ENCODE peak calls at places on chromosomes 6 and 20, in four cellular contexts. One of them, this sample, is unnamed.

GRCh38 chr20:2365666-2366065 is 15.0 kb upstream of the TGM6 start:
- DNase-seq in A549: no peak
- DNase-seq in ovary: no peak
- DNase-seq in sigmoid colon: no peak
- DNase-seq in this sample: no peak

GRCh38 chr20:35561268-35561667 is 19.4 kb downstream of the ERGIC3 start:
- DNase-seq in A549: peak
- DNase-seq in ovary: no peak
- DNase-seq in sigmoid colon: no peak
- DNase-seq in this sample: peak

GRCh38 chr6:139881251-139881650 is 506.8 kb upstream of the CITED2 start:
- DNase-seq in A549: no peak
- DNase-seq in ovary: no peak
- DNase-seq in sigmoid colon: no peak
- DNase-seq in this sample: no peak

GRCh38 chr20:34621383-34622367 is 55.2 kb downstream of the PIGU start:
- DNase-seq in A549: peak
- DNase-seq in ovary: no peak
- DNase-seq in sigmoid colon: no peak
- DNase-seq in this sample: peak

GRCh38 chr6:158066161-158066781 is 84.6 kb downstream of the SYNJ2 start:
- DNase-seq in A549: no peak
- DNase-seq in ovary: no peak
- DNase-seq in sigmoid colon: peak
- DNase-seq in this sample: no peak

GRCh38 chr6:13262302-13263006 is 65.9 kb downstream of the TBC1D7 start:
- DNase-seq in A549: no peak
- DNase-seq in ovary: no peak
- DNase-seq in sigmoid colon: no peak
- DNase-seq in this sample: no peak

GRCh38 chr20:2261105-2261504 is 34.7 kb upstream of the TGM3 start:
- DNase-seq in A549: peak
- DNase-seq in ovary: no peak
- DNase-seq in sigmoid colon: no peak
- DNase-seq in this sample: peak

GRCh38 chr6:116329156-116329555 is 41.6 kb upstream of the DSE start:
- DNase-seq in A549: no peak
- DNase-seq in ovary: no peak
- DNase-seq in sigmoid colon: no peak
- DNase-seq in this sample: no peak

GRCh38 chr20:51700809-51701285 is 67.3 kb downstream of the ATP9A start:
- DNase-seq in A549: peak
- DNase-seq in ovary: no peak
- DNase-seq in sigmoid colon: no peak
- DNase-seq in this sample: peak

DNA sequence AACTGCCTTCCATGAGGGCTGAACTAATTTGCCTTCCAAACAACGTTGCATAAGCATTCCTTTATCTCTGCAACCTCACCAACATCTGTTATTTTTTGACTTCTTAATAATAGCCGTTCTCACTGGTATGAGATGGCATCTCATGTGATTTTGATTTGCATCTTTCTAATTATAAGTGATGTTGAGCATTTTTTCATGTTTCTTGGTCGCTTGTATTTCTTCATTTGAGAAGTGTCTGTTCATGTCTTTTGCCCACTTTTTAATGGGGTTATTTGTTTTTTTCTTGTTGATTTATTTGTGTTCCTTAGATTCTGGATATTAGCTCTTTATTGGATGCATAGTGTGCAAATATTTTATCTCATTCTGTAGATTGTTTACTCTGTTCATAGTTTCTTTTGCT is 46.4 kb downstream of the TNFAIP3 start:
- DNase-seq in A549: no peak
- DNase-seq in ovary: no peak
- DNase-seq in sigmoid colon: no peak
- DNase-seq in this sample: no peak
- TF ChIP-seq EP300 in A549: no peak
- TF ChIP-seq EP300 in ovary: no peak
- TF ChIP-seq EP300 in sigmoid colon: no peak
- TF ChIP-seq EP300 in this sample: no peak

GRCh38 chr6:30156262-30156599 is 4.8 kb downstream of the TRIM10 start:
- DNase-seq in A549: peak
- DNase-seq in ovary: no peak
- DNase-seq in sigmoid colon: no peak
- DNase-seq in this sample: peak
- H3K27ac ChIP-seq in A549: peak
- H3K27ac ChIP-seq in ovary: no peak
- H3K27ac ChIP-seq in sigmoid colon: no peak
- H3K27ac ChIP-seq in this sample: peak

DNA sequence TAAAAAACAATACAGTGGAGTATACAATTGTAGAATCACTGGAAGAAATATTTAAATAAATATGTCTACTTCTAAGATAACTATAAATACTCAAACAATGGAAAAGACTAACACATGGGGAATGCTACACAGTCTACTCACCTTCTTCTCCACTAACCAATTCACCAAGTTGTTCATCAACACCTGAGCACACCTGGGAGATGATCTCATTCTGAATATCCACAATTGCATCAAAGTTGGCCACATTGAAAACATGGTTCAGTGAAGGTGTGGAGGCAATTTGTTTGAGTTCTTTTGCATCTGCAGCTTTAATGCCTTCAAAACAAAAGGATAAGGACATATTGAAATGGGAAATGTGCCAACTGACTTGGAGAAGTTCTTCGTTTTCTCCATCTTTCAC is 17.6 kb downstream of the COL12A1 start:
- DNase-seq in A549: no peak
- DNase-seq in ovary: no peak
- DNase-seq in sigmoid colon: no peak
- DNase-seq in this sample: no peak
- TF ChIP-seq POLR2A in A549: no peak
- TF ChIP-seq POLR2A in ovary: no peak
- TF ChIP-seq POLR2A in sigmoid colon: no peak
- TF ChIP-seq POLR2A in this sample: no peak

DNA sequence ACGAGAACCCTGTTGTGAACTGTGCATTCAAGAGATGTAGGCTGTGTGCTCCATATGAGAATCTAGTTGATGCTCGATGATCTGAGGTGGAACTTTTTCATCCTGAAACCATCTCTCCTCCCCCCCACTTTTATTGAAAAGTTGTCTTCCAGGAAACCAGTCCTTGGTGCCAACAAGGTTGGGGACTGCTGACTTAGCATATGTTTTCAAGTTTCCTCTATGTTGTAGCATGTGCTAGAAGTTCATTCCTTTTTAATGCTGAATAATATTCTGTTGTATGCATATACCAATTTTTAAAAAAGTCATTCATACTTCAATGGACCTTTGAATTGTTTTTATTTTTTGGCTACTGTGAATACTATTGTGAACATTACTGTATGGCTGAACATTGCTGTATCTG is 27.2 kb downstream of the CARMIL1 start:
- DNase-seq in A549: no peak
- DNase-seq in ovary: no peak
- DNase-seq in sigmoid colon: no peak
- DNase-seq in this sample: no peak
- TF ChIP-seq EP300 in A549: no peak
- TF ChIP-seq EP300 in ovary: no peak
- TF ChIP-seq EP300 in sigmoid colon: no peak
- TF ChIP-seq EP300 in this sample: no peak

DNA sequence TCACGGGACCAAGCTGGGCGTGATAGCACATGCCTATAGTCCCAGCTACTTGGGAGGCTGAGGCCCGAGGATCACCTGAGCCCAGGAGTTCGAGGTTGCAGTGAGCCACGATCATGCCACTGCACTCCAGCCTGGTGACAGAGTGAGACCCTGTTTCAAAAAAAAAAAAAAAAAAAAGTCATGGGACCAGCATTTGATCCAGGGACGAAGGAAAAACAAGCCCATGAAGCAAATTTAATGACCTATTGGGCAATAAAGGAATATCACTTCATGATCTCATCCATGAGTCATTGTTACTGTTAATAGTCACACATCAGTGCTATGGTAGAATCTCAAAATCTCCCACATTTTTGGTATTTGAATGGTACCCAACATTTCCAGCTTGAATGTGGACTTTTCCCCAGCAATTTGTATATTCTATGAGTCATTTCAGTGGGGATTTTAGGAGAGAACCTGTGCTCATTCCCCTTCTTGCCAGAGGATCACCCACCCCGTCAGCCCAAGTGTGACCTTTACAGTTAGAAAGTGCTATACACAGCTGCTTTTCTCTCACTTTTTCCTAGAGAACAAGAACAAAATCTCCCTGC is 8.5 kb upstream of the SOD2 start:
- DNase-seq in A549: peak
- DNase-seq in ovary: no peak
- DNase-seq in sigmoid colon: peak
- DNase-seq in this sample: no peak
- H3K27ac ChIP-seq in A549: peak
- H3K27ac ChIP-seq in ovary: no peak
- H3K27ac ChIP-seq in sigmoid colon: peak
- H3K27ac ChIP-seq in this sample: peak

GRCh38 chr6:169945117-169945516 is 193.7 kb downstream of the ERMARD start:
- DNase-seq in A549: no peak
- DNase-seq in ovary: no peak
- DNase-seq in sigmoid colon: no peak
- DNase-seq in this sample: no peak
- TF ChIP-seq POLR2A in A549: no peak
- TF ChIP-seq POLR2A in ovary: no peak
- TF ChIP-seq POLR2A in sigmoid colon: no peak
- TF ChIP-seq POLR2A in this sample: no peak

GRCh38 chr20:63252157-63252780 is 2.0 kb downstream of the NKAIN4 start:
- DNase-seq in A549: no peak
- DNase-seq in ovary: no peak
- DNase-seq in sigmoid colon: no peak
- DNase-seq in this sample: no peak

GRCh38 chr20:63246490-63247284 is 7.6 kb downstream of the NKAIN4 start:
- DNase-seq in A549: no peak
- DNase-seq in ovary: no peak
- DNase-seq in sigmoid colon: no peak
- DNase-seq in this sample: no peak

GRCh38 chr20:63247678-63248228 is 6.5 kb downstream of the NKAIN4 start:
- DNase-seq in A549: no peak
- DNase-seq in ovary: no peak
- DNase-seq in sigmoid colon: no peak
- DNase-seq in this sample: no peak

GRCh38 chr20:63249891-63250290 is 4.4 kb downstream of the NKAIN4 start:
- DNase-seq in A549: no peak
- DNase-seq in ovary: no peak
- DNase-seq in sigmoid colon: no peak
- DNase-seq in this sample: no peak

GRCh38 chr20:63248835-63249591 is 5.2 kb downstream of the NKAIN4 start:
- DNase-seq in A549: no peak
- DNase-seq in ovary: no peak
- DNase-seq in sigmoid colon: no peak
- DNase-seq in this sample: no peak
- TF ChIP-seq EP300 in A549: no peak
- TF ChIP-seq EP300 in ovary: no peak
- TF ChIP-seq EP300 in sigmoid colon: no peak
- TF ChIP-seq EP300 in this sample: no peak

GRCh38 chr6:107870379-107870778 is 46.3 kb upstream of the SCML4 start:
- DNase-seq in A549: no peak
- DNase-seq in ovary: no peak
- DNase-seq in sigmoid colon: no peak
- DNase-seq in this sample: no peak
- H3K27ac ChIP-seq in A549: no peak
- H3K27ac ChIP-seq in ovary: no peak
- H3K27ac ChIP-seq in sigmoid colon: no peak
- H3K27ac ChIP-seq in this sample: no peak

GRCh38 chr6:35429463-35429862 is 22.7 kb upstream of the FANCE start:
- DNase-seq in A549: no peak
- DNase-seq in ovary: no peak
- DNase-seq in sigmoid colon: no peak
- DNase-seq in this sample: no peak
- TF ChIP-seq POLR2A in A549: no peak
- TF ChIP-seq POLR2A in ovary: no peak
- TF ChIP-seq POLR2A in sigmoid colon: no peak
- TF ChIP-seq POLR2A in this sample: no peak

DNA sequence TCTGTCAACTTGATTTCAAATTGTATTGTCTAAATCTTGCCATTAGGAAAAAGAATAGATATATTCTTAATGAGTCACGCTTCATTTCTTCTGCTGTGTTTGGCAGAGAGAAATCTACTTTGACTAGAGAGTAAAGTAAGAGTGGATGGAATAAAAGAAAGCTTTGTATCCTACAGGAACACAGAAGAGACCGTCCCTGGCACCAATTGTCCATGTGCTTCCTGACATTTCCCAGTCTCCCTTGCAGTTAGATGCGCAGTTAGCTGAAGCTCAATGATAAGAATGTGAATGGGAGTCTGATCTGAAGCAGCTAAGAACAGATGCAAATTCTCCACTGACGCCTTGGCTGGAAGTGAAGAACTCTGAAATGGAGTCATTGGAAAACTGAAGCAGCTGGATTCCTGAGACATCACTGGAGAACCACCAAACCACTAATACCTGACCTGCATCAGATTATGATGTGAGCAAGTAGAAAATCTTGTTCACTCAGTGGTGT is 528.2 kb upstream of the MARCKS start:
- DNase-seq in A549: no peak
- DNase-seq in ovary: no peak
- DNase-seq in sigmoid colon: no peak
- DNase-seq in this sample: no peak
- TF ChIP-seq EP300 in A549: no peak
- TF ChIP-seq EP300 in ovary: no peak
- TF ChIP-seq EP300 in sigmoid colon: no peak
- TF ChIP-seq EP300 in this sample: no peak

This sample was measured in transverse colon.